ENCODE peak calls at places on chromosomes 12 and 14, in five cellular contexts. J is T-cell, G is aorta, R is body of pancreas, B is activated T-helper 1 cell treated with Interleukin-2 at 50 U/mL for 16 hours. I is an unnamed sample.

GRCh38 chr12:79055926-79056674 is 191.5 kb downstream of the SYT1 start:
- DNase-seq in J (no peak), G (no peak), R (no peak), B (no peak), I (no peak)

GRCh38 chr14:58832010-58832409 is 194.2 kb downstream of the DACT1 start:
- DNase-seq in J (no peak), G (no peak), R (no peak), B (no peak), I (no peak)

GRCh38 chr12:95096852-95097251 is 23.4 kb upstream of the NR2C1 start:
- DNase-seq in J (no peak), G (no peak), R (peak), B (no peak), I (no peak)

GRCh38 chr14:52575858-52576257 is 23.2 kb downstream of the GPR137C start:
- DNase-seq in J (no peak), G (no peak), R (no peak), B (no peak), I (no peak)

GRCh38 chr12:6582196-6582595 is 14.1 kb upstream of the NOP2 start:
- DNase-seq in J (no peak), G (peak), R (no peak), B (no peak), I (no peak)

GRCh38 chr12:109111775-109112491 is 4.5 kb upstream of the ACACB start:
- DNase-seq in J (peak), G (peak), R (peak), B (no peak), I (peak)

GRCh38 chr12:22037952-22038351 is 8.1 kb upstream of the CMAS start:
- DNase-seq in J (no peak), G (no peak), R (no peak), B (no peak), I (no peak)

GRCh38 chr14:25111061-25111601 is 61.2 kb upstream of the STXBP6 start:
- DNase-seq in J (no peak), G (no peak), R (peak), B (no peak), I (no peak)

GRCh38 chr14:52110441-52111086 is 41.7 kb upstream of the NID2 start:
- DNase-seq in J (no peak), G (no peak), R (no peak), B (no peak), I (no peak)